ENCODE peak calls at places on chromosome 12, in nine cellular contexts. M is substantia nigra; Y is HS-27A; D is NCI-H187 treated with DMSO at 0.1 percent for 48 hours; I is spleen; B is RPMI8226; X is choroid plexus epithelial cell; C is stimulated activated CD8-positive, alpha-beta memory T cell treated with anti-CD3 and anti-CD28 coated beads, Interleukin-4, amount 100 ng/mL, for 1 hour; R is foreskin fibroblast. J is an unnamed sample.

GRCh38 chr12:94621662-94622359 is 28.5 kb downstream of the TMCC3 start:
- DNase-seq in I (no peak), B (peak), X (peak), D (no peak), R (peak), Y (no peak), C (no peak), M (no peak), J (no peak)

GRCh38 chr12:123242083-123242904 is 9.1 kb downstream of the MTRFR start:
- DNase-seq in D (peak), M (peak), X (peak), R (no peak), Y (no peak), B (peak), I (no peak), C (no peak), J (no peak)

GRCh38 chr12:120651821-120652220 is 11.4 kb downstream of the CABP1 start:
- DNase-seq in C (no peak), M (no peak), R (peak), D (no peak), Y (no peak), I (no peak), B (no peak), X (peak), J (no peak)

GRCh38 chr12:3035171-3035570 is 42.0 kb upstream of the TSPAN9 start:
- DNase-seq in I (peak), X (peak), Y (no peak), D (no peak), M (no peak), C (no peak), B (no peak), R (peak), J (no peak)

GRCh38 chr12:45994736-45995135 is 4.4 kb upstream of the SCAF11 start:
- DNase-seq in C (no peak), D (no peak), M (peak), R (no peak), Y (no peak), X (no peak), B (no peak), I (no peak), J (no peak)

GRCh38 chr12:91902860-91903683 is 242.6 kb downstream of the BTG1 start:
- DNase-seq in X (peak), Y (peak), B (no peak), D (no peak), M (no peak), C (no peak), R (peak), I (no peak), J (no peak)

GRCh38 chr12:31222620-31223222 is 103.2 kb downstream of the SINHCAF start:
- DNase-seq in R (no peak), D (no peak), B (no peak), X (no peak), M (no peak), Y (no peak), I (no peak), C (no peak), J (no peak)

GRCh38 chr12:104555650-104556049 is 98.9 kb downstream of the CHST11 start:
- DNase-seq in X (no peak), C (no peak), D (no peak), I (no peak), M (no peak), B (no peak), R (no peak), Y (no peak), J (no peak)

GRCh38 chr12:2769866-2770533 is 24.8 kb upstream of the FKBP4 start:
- DNase-seq in B (no peak), M (no peak), D (no peak), I (no peak), C (no peak), R (no peak), Y (no peak), X (no peak), J (no peak)

GRCh38 chr12:46847001-46847400 is 21.2 kb upstream of the SLC38A4 start:
- DNase-seq in D (no peak), C (no peak), X (no peak), R (no peak), B (no peak), I (no peak), Y (no peak), M (no peak), J (no peak)

GRCh38 chr12:77645966-77646598 is 184.6 kb upstream of the NAV3 start:
- DNase-seq in C (no peak), X (no peak), M (no peak), D (no peak), R (no peak), I (no peak), Y (no peak), B (no peak), J (no peak)

GRCh38 chr12:6952860-6953416 is 1.8 kb downstream of the PTPN6 start:
- DNase-seq in C (no peak), D (no peak), X (no peak), Y (no peak), R (no peak), I (peak), B (no peak), M (no peak), J (peak)

GRCh38 chr12:109777544-109777943 is 55.7 kb downstream of the TRPV4 start:
- DNase-seq in Y (peak), B (peak), X (peak), M (no peak), C (no peak), D (no peak), I (peak), R (peak), J (no peak)

GRCh38 chr12:87827638-87828264 is 201.4 kb downstream of the C12orf50 start:
- DNase-seq in C (no peak), I (no peak), D (no peak), R (peak), X (peak), M (no peak), Y (no peak), B (no peak), J (no peak)

GRCh38 chr12:71438670-71439361 is 782 bp upstream of the LGR5 start:
- DNase-seq in C (no peak), I (no peak), R (peak), D (no peak), B (no peak), X (peak), Y (peak), M (no peak), J (no peak)

GRCh38 chr12:126607867-126608266 is 1542.6 kb downstream of the AACS start:
- DNase-seq in R (no peak), B (no peak), X (no peak), I (no peak), Y (no peak), D (no peak), M (no peak), C (no peak), J (no peak)

GRCh38 chr12:55610598-55610997 is 26.1 kb upstream of the OR10P1 start:
- DNase-seq in D (no peak), I (no peak), Y (no peak), C (no peak), X (no peak), R (no peak), M (no peak), B (no peak), J (no peak)

GRCh38 chr12:108065061-108065460 is 64.0 kb upstream of the WSCD2 start:
- DNase-seq in D (no peak), C (no peak), I (no peak), B (no peak), R (no peak), M (no peak), Y (no peak), X (no peak), J (no peak)

GRCh38 chr12:79407671-79408622 is 282.8 kb downstream of the PAWR start:
- DNase-seq in R (peak), M (no peak), D (no peak), C (no peak), X (peak), I (no peak), B (peak), Y (peak), J (peak)

GRCh38 chr12:108854453-108855283 is 2.7 kb downstream of the SSH1 start:
- DNase-seq in Y (peak), D (no peak), C (no peak), M (no peak), X (peak), B (no peak), R (peak), I (peak), J (no peak)

GRCh38 chr12:15691372-15691771 is 97.8 kb downstream of the EPS8 start:
- DNase-seq in M (no peak), Y (no peak), X (no peak), D (no peak), B (no peak), R (peak), C (no peak), I (no peak), J (no peak)

GRCh38 chr12:54051916-54052744 is 1.5 kb upstream of the HOXC4 start:
- DNase-seq in B (no peak), M (no peak), R (no peak), C (no peak), D (no peak), X (no peak), I (peak), Y (no peak), J (no peak)

GRCh38 chr12:110750784-110751461 is 8.2 kb upstream of the PPP1CC start:
- DNase-seq in C (no peak), M (no peak), B (no peak), I (no peak), X (no peak), Y (no peak), R (peak), D (no peak), J (no peak)

GRCh38 chr12:5487971-5488955 is 56.4 kb downstream of the NTF3 start:
- DNase-seq in R (peak), C (no peak), X (no peak), I (no peak), M (no peak), D (no peak), Y (peak), B (no peak), J (no peak)

GRCh38 chr12:68180792-68181744 is 21.5 kb upstream of the IFNG start:
- DNase-seq in X (peak), D (peak), Y (no peak), R (no peak), B (no peak), C (no peak), M (no peak), I (no peak), J (no peak)

GRCh38 chr12:108099085-108099484 is 30.0 kb upstream of the WSCD2 start:
- DNase-seq in I (no peak), C (no peak), Y (peak), D (no peak), B (no peak), R (no peak), X (peak), M (no peak), J (no peak)

GRCh38 chr12:46722737-46723136 is 103.1 kb downstream of the SLC38A4 start:
- DNase-seq in C (no peak), B (no peak), Y (no peak), D (no peak), M (no peak), I (no peak), X (peak), R (peak), J (peak)

GRCh38 chr12:12010277-12011031 is 60.3 kb upstream of the BCL2L14 start:
- DNase-seq in R (peak), C (no peak), Y (no peak), I (peak), M (peak), X (peak), B (peak), D (no peak), J (peak)